ENCODE peak calls at places on chromosome 1, in seven cellular contexts. U, D, L, E, I, W and J are unnamed samples.
A peak's percentile ranks its signal among the peaks of the same experiment; 100 is the strongest.

GRCh38 chr1:6392880-6393399 is 627 bp downstream of the ACOT7 start:
- DNase-seq in L (peak; percentile 49), I (no peak), D (no peak), W (no peak), E (no peak), U (no peak), J (no peak)

GRCh38 chr1:200279810-200280411 is 129.9 kb downstream of the ZNF281 start:
- DNase-seq in W (peak; percentile 58), D (peak; percentile 40), E (peak; percentile 60), U (peak; percentile 72), I (peak; percentile 27), L (peak; percentile 77), J (no peak)

GRCh38 chr1:110136911-110137310 is 13.4 kb upstream of the SLC6A17 start:
- DNase-seq in W (peak; percentile 7), D (peak; percentile 96), U (no peak), L (no peak), E (no peak), I (no peak), J (no peak)

GRCh38 chr1:58903450-58904298 is 119.8 kb upstream of the JUN start:
- DNase-seq in L (peak; percentile 86), E (peak; percentile 89), W (peak; percentile 91), I (no peak), U (peak; percentile 84), D (peak; percentile 80), J (peak; percentile 76)

GRCh38 chr1:224203243-224204016 is 20.4 kb downstream of the DEGS1 start:
- DNase-seq in U (peak; percentile 36), W (peak; percentile 69), L (no peak), I (no peak), E (peak; percentile 83), D (peak; percentile 3), J (no peak)

GRCh38 chr1:46183119-46183842 is 7.0 kb upstream of the P3R3URF start:
- DNase-seq in W (no peak), U (peak; percentile 99), I (peak; percentile 93), D (peak; percentile 86), E (peak; percentile 95), L (no peak), J (no peak)

GRCh38 chr1:78619029-78619428 is 1.2 kb upstream of the IFI44L start:
- DNase-seq in L (no peak), E (no peak), D (no peak), W (no peak), I (no peak), U (peak; percentile 9), J (no peak)

GRCh38 chr1:32400876-32401631 is 6.8 kb upstream of the BSDC1 start:
- DNase-seq in L (peak; percentile 96), E (peak; percentile 84), I (peak; percentile 56), W (peak; percentile 71), U (peak; percentile 83), D (peak; percentile 80), J (peak; percentile 39)

GRCh38 chr1:166785987-166786386 is 53.3 kb upstream of the POGK start:
- DNase-seq in L (no peak), D (no peak), E (no peak), I (no peak), U (no peak), W (no peak), J (no peak)

GRCh38 chr1:171784779-171785178 is 3.3 kb downstream of the METTL13 start:
- DNase-seq in W (no peak), U (no peak), I (no peak), L (no peak), D (no peak), E (no peak), J (no peak)

GRCh38 chr1:6349254-6349943 is 44.2 kb downstream of the ACOT7 start:
- DNase-seq in U (no peak), E (no peak), L (no peak), W (no peak), D (no peak), I (no peak), J (no peak)

GRCh38 chr1:47631596-47631995 is 193.8 kb downstream of the FOXD2 start:
- DNase-seq in E (no peak), W (no peak), I (no peak), D (no peak), U (no peak), L (no peak), J (no peak)

GRCh38 chr1:210477328-210477924 is 148.7 kb downstream of the HHAT start:
- DNase-seq in W (no peak), I (no peak), D (no peak), L (no peak), U (peak; percentile 15), E (peak; percentile 32), J (no peak)

GRCh38 chr1:44284184-44284583 is 70.9 kb downstream of the ERI3 start:
- DNase-seq in D (peak; percentile 28), L (no peak), I (no peak), E (no peak), W (no peak), U (no peak), J (no peak)

GRCh38 chr1:24893431-24893830 is 36.6 kb downstream of the RUNX3 start:
- DNase-seq in L (no peak), W (no peak), E (no peak), U (no peak), D (no peak), I (no peak), J (no peak)